ENCODE peak calls at places on chromosomes 1 and 21, in eight cellular contexts. A is pancreas, F is AG04450, C is adipocyte, K is tibial artery, J is HCT116, M is K562, V is lung. I is an unnamed sample.

GRCh38 chr21:31182231-31183129 is 144.2 kb upstream of the KRTAP19-8 start:
- DNase-seq in A (no peak), F (no peak), C (no peak), K (no peak), J (no peak), M (no peak), V (no peak), I (no peak)

GRCh38 chr1:10682449-10683365 is 113.7 kb downstream of the CASZ1 start:
- DNase-seq in A (no peak), F (no peak), C (no peak), K (no peak), J (no peak), M (no peak), V (no peak), I (no peak)

GRCh38 chr1:119713538-119714456 is 2.1 kb downstream of the PHGDH start:
- DNase-seq in A (no peak), F (no peak), C (peak; percentile 64), K (no peak), J (no peak), M (no peak), V (no peak), I (no peak)

GRCh38 chr1:42923367-42924248 is 35.1 kb downstream of the SLC2A1 start:
- DNase-seq in A (no peak), F (no peak), C (no peak), K (no peak), J (no peak), M (peak; percentile 58), V (no peak), I (no peak)

GRCh38 chr1:22625262-22625925 is 11.0 kb upstream of the C1QA start:
- DNase-seq in A (no peak), F (no peak), C (peak; percentile 22), K (no peak), J (no peak), M (no peak), V (no peak), I (no peak)

GRCh38 chr1:208601569-208601968 is 357.4 kb upstream of the PLXNA2 start:
- DNase-seq in A (no peak), F (no peak), C (peak; percentile 3), K (no peak), J (no peak), M (no peak), V (no peak), I (no peak)

GRCh38 chr1:93661829-93662474 is 19.7 kb downstream of the BCAR3 start:
- DNase-seq in A (no peak), F (peak; percentile 58), C (peak; percentile 88), K (no peak), J (no peak), M (peak; percentile 31), V (no peak), I (no peak)

GRCh38 chr21:28636988-28637691 is 355.5 kb downstream of the LTN1 start:
- DNase-seq in A (no peak), F (peak; percentile 65), C (peak; percentile 77), K (no peak), J (no peak), M (no peak), V (no peak), I (no peak)

GRCh38 chr1:14653461-14653960 is 55.0 kb downstream of the KAZN start:
- DNase-seq in A (no peak), F (no peak), C (no peak), K (no peak), J (no peak), M (no peak), V (no peak), I (no peak)

GRCh38 chr1:118504867-118505266 is 319.8 kb upstream of the SPAG17 start:
- DNase-seq in A (peak; percentile 29), F (no peak), C (no peak), K (no peak), J (no peak), M (no peak), V (no peak), I (peak; percentile 24)

GRCh38 chr1:54538538-54538937 is 9.5 kb upstream of the ACOT11 start:
- DNase-seq in A (no peak), F (no peak), C (no peak), K (no peak), J (no peak), M (no peak), V (no peak), I (no peak)

GRCh38 chr1:180530501-180530900 is 28.1 kb upstream of the ACBD6 start:
- DNase-seq in A (no peak), F (peak; percentile 65), C (peak; percentile 74), K (no peak), J (no peak), M (no peak), V (peak; percentile 72), I (peak; percentile 39)

GRCh38 chr1:220281159-220281574 is 8.9 kb upstream of the RAB3GAP2 start:
- DNase-seq in A (no peak), F (no peak), C (peak; percentile 59), K (no peak), J (peak; percentile 24), M (peak; percentile 36), V (no peak), I (no peak)

GRCh38 chr1:216937491-216937890 is 214.3 kb upstream of the ESRRG start:
- DNase-seq in A (no peak), F (no peak), C (no peak), K (no peak), J (no peak), M (no peak), V (no peak), I (no peak)

GRCh38 chr1:17667641-17668040 is 87.5 kb upstream of the ACTL8 start:
- DNase-seq in A (no peak), F (no peak), C (no peak), K (no peak), J (no peak), M (no peak), V (peak; percentile 65), I (no peak)

GRCh38 chr1:154682252-154682651 is 74.3 kb upstream of the ADAR start:
- DNase-seq in A (no peak), F (no peak), C (no peak), K (no peak), J (no peak), M (no peak), V (no peak), I (no peak)

GRCh38 chr1:12541274-12542137 is 76.5 kb downstream of the DHRS3 start:
- DNase-seq in A (no peak), F (no peak), C (no peak), K (peak; percentile 85), J (no peak), M (peak; percentile 85), V (no peak), I (peak; percentile 65)

GRCh38 chr21:33374080-33374873 is 28.9 kb upstream of the IFNGR2 start:
- DNase-seq in A (peak; percentile 49), F (no peak), C (peak; percentile 74), K (peak; percentile 49), J (peak; percentile 53), M (peak; percentile 55), V (peak; percentile 53), I (peak; percentile 66)

GRCh38 chr1:153553691-153554608 is 4.9 kb upstream of the S100A3 start:
- DNase-seq in A (no peak), F (no peak), C (peak; percentile 33), K (peak; percentile 71), J (no peak), M (no peak), V (no peak), I (no peak)

GRCh38 chr1:150621497-150622113 is 7.8 kb downstream of the ENSA start:
- DNase-seq in A (peak; percentile 58), F (no peak), C (peak; percentile 85), K (peak; percentile 79), J (no peak), M (peak; percentile 26), V (peak; percentile 50), I (no peak)

GRCh38 chr1:230690101-230690500 is 23.8 kb downstream of the AGT start:
- DNase-seq in A (no peak), F (no peak), C (no peak), K (no peak), J (no peak), M (no peak), V (no peak), I (no peak)

DNA sequence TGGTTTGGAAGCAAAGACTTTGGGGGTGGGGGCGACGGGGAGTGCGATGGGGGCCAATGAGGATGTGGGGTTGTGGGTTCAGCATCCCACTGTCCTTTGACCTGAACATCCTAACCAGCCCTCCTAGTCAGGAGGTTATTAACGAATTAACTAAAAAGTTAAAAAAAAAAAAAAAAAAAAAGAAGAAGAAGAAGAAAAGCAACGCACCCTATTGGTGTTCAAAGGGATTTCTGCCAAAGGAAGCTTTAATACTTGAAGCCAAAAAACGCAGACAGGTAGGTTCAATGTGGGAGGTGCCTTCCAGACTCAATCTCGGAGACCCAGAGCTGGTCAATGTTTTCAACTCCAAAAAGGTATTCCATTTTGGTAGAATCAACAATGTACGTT is 2.2 kb downstream of the CLIC6 start:
- DNase-seq in A (no peak), F (no peak), C (no peak), K (no peak), J (no peak), M (no peak), V (no peak), I (no peak)
- H3K4me3 ChIP-seq in A (peak overlapping the region; percentile 38), F (no peak overlapping the region), C (peak overlapping the region; percentile 79), K (peak overlapping the region; percentile 61), J (no peak overlapping the region), M (no peak overlapping the region), V (no peak overlapping the region), I (peak overlapping the region; percentile 32)

GRCh38 chr21:45629046-45629981 is 14.2 kb upstream of the PCBP3 start:
- DNase-seq in A (no peak), F (no peak), C (no peak), K (no peak), J (no peak), M (no peak), V (no peak), I (no peak)
- H3K9me3 ChIP-seq in A (no peaks in the 10 kb centered on the region), F (peaks cover 6% of the 10 kb centered on the region), C (peaks cover 5% of the 10 kb centered on the region), K (no peaks in the 10 kb centered on the region), J (no peaks in the 10 kb centered on the region), M (no peaks in the 10 kb centered on the region), V (no peaks in the 10 kb centered on the region), I (no peaks in the 10 kb centered on the region)

GRCh38 chr1:196654271-196654670 is 2.4 kb downstream of the CFH start:
- DNase-seq in A (no peak), F (no peak), C (peak; percentile 6), K (no peak), J (no peak), M (no peak), V (no peak), I (no peak)
- H3K4me3 ChIP-seq in A (no peak overlapping the region), F (no peak overlapping the region), C (peak overlapping the region; percentile 83), K (peak overlapping the region; percentile 43), J (no peak overlapping the region), M (peak overlapping the region; percentile 29), V (no peak overlapping the region), I (no peak overlapping the region)

GRCh38 chr1:246519514-246519913 is 12.4 kb upstream of the SMYD3 start:
- DNase-seq in A (no peak), F (no peak), C (no peak), K (no peak), J (no peak), M (no peak), V (no peak), I (no peak)
- H3K9me3 ChIP-seq in A (no peaks in the 10 kb centered on the region), F (peaks cover 59% of the 10 kb centered on the region), C (peaks cover 32% of the 10 kb centered on the region), K (peaks cover 25% of the 10 kb centered on the region), J (peaks cover 14% of the 10 kb centered on the region), M (peaks cover 26% of the 10 kb centered on the region), V (no peaks in the 10 kb centered on the region), I (peaks cover 33% of the 10 kb centered on the region)

I was measured in heart right ventricle.